ENCODE peak calls at places on chromosomes 13 and 19, in nine cellular contexts. U is stimulated activated naive B cell treated with anti-CD40 and anti-IgM and Interleukin-4, amounts not matched to agents 10 μg/mL and 1 μg/mL and 100 μg/mL, for 72 hours; F is D341Med; R is osteocyte; C is HFFc6; L is activated T-helper 1 cell treated with Interleukin-2 at 50 U/mL for 16 hours; Q is stimulated activated CD4-positive, alpha-beta T cell treated with anti-CD3 and anti-CD28 coated beads, Interleukin-4, amount 100 ng/mL, for 24 hours; X is activated CD4-positive, alpha-beta T cell treated with anti-CD3 and anti-CD28 coated beads for 36 hours; T is kidney epithelial cell. G is an unnamed sample.

GRCh38 chr13:40776681-40777165 is 5.7 kb upstream of the MRPS31 start:
- DNase-seq in U (peak), F (no peak), R (peak), C (peak), L (peak), Q (peak), X (peak), T (no peak), G (peak)

GRCh38 chr13:77136902-77137420 is 110.0 kb upstream of the FBXL3 start:
- DNase-seq in U (no peak), F (no peak), R (no peak), C (peak), L (no peak), Q (no peak), X (no peak), T (peak), G (no peak)

GRCh38 chr13:113864303-113864890 is 521 bp upstream of the GAS6 start:
- DNase-seq in U (no peak), F (peak), R (peak), C (peak), L (no peak), Q (no peak), X (no peak), T (no peak), G (no peak)

GRCh38 chr13:48210178-48210577 is 22.8 kb upstream of the ITM2B start:
- DNase-seq in U (no peak), F (no peak), R (no peak), C (peak), L (no peak), Q (no peak), X (no peak), T (peak), G (no peak)

GRCh38 chr13:23969672-23970071 is 72.4 kb upstream of the C1QTNF9B start:
- DNase-seq in U (no peak), F (no peak), R (no peak), C (no peak), L (no peak), Q (no peak), X (no peak), T (no peak), G (no peak)

GRCh38 chr19:48510421-48511268 is 990 bp downstream of the LMTK3 start:
- DNase-seq in U (no peak), F (peak), R (no peak), C (peak), L (peak), Q (peak), X (peak), T (no peak), G (peak)

GRCh38 chr19:55694241-55694655 is 19.2 kb downstream of the EPN1 start:
- DNase-seq in U (no peak), F (no peak), R (no peak), C (no peak), L (no peak), Q (no peak), X (no peak), T (no peak), G (no peak)

GRCh38 chr13:24180743-24181384 is 20.3 kb downstream of the SPATA13 start:
- DNase-seq in U (no peak), F (no peak), R (no peak), C (peak), L (no peak), Q (no peak), X (no peak), T (no peak), G (no peak)

GRCh38 chr19:35776102-35776788 is 881 bp downstream of the ARHGAP33 start:
- DNase-seq in U (no peak), F (no peak), R (no peak), C (no peak), L (no peak), Q (no peak), X (no peak), T (no peak), G (no peak)

GRCh38 chr13:32340917-32341316 is 25.6 kb downstream of the BRCA2 start:
- DNase-seq in U (no peak), F (no peak), R (no peak), C (no peak), L (no peak), Q (no peak), X (no peak), T (no peak), G (no peak)

GRCh38 chr13:97005631-97006262 is 11.5 kb upstream of the OXGR1 start:
- DNase-seq in U (no peak), F (no peak), R (no peak), C (peak), L (no peak), Q (no peak), X (no peak), T (no peak), G (no peak)

GRCh38 chr19:13210941-13211340 is 60.7 kb downstream of the IER2 start:
- DNase-seq in U (no peak), F (no peak), R (no peak), C (no peak), L (no peak), Q (no peak), X (no peak), T (no peak), G (no peak)

GRCh38 chr19:18100710-18101109 is 3.1 kb downstream of the MAST3 start:
- DNase-seq in U (no peak), F (no peak), R (no peak), C (no peak), L (no peak), Q (no peak), X (no peak), T (no peak), G (no peak)

GRCh38 chr13:43915451-43915850 is 35.7 kb downstream of the LACC1 start:
- DNase-seq in U (no peak), F (no peak), R (no peak), C (peak), L (no peak), Q (no peak), X (no peak), T (no peak), G (no peak)

GRCh38 chr13:26075498-26075897 is 23.7 kb upstream of the SHISA2 start:
- DNase-seq in U (no peak), F (no peak), R (no peak), C (no peak), L (no peak), Q (no peak), X (no peak), T (no peak), G (no peak)

GRCh38 chr13:79522583-79522982 is 41.6 kb downstream of the NDFIP2 start:
- DNase-seq in U (peak), F (no peak), R (no peak), C (peak), L (no peak), Q (no peak), X (peak), T (no peak), G (peak)

GRCh38 chr19:15118248-15118647 is 11.0 kb downstream of the SYDE1 start:
- DNase-seq in U (no peak), F (no peak), R (no peak), C (no peak), L (no peak), Q (no peak), X (no peak), T (no peak), G (no peak)

GRCh38 chr19:35513975-35514809 is 743 bp upstream of the DMKN start:
- DNase-seq in U (no peak), F (no peak), R (no peak), C (no peak), L (no peak), Q (no peak), X (no peak), T (no peak), G (no peak)

GRCh38 chr13:49220856-49221614 is 897 bp downstream of the MLNR start:
- DNase-seq in U (no peak), F (peak), R (no peak), C (no peak), L (no peak), Q (no peak), X (peak), T (no peak), G (peak)

GRCh38 chr13:107864543-107865460 is 350.5 kb downstream of the LIG4 start:
- DNase-seq in U (no peak), F (no peak), R (no peak), C (no peak), L (no peak), Q (no peak), X (peak), T (no peak), G (peak)

GRCh38 chr13:109785141-109785891 is 1.1 kb downstream of the IRS2 start:
- DNase-seq in U (peak), F (peak), R (no peak), C (no peak), L (no peak), Q (peak), X (peak), T (no peak), G (peak)

GRCh38 chr13:48159436-48160225 is 64.7 kb upstream of the MED4 start:
- DNase-seq in U (no peak), F (no peak), R (no peak), C (no peak), L (no peak), Q (peak), X (peak), T (peak), G (peak)

GRCh38 chr13:46109451-46109850 is 4.6 kb upstream of the CPB2 start:
- DNase-seq in U (no peak), F (no peak), R (no peak), C (no peak), L (no peak), Q (no peak), X (no peak), T (no peak), G (no peak)

GRCh38 chr13:40895207-40895606 is 105.8 kb downstream of the SLC25A15 start:
- DNase-seq in U (no peak), F (no peak), R (no peak), C (no peak), L (no peak), Q (no peak), X (no peak), T (no peak), G (no peak)

GRCh38 chr13:103839460-103839859 is 773.2 kb upstream of the SLC10A2 start:
- DNase-seq in U (no peak), F (no peak), R (no peak), C (no peak), L (no peak), Q (no peak), X (no peak), T (no peak), G (no peak)

GRCh38 chr19:30374791-30375650 is 2.8 kb downstream of the ZNF536 start:
- DNase-seq in U (no peak), F (peak), R (no peak), C (no peak), L (no peak), Q (no peak), X (no peak), T (no peak), G (no peak)

GRCh38 chr13:32045963-32046785 is 14.6 kb downstream of the FRY start:
- DNase-seq in U (no peak), F (no peak), R (no peak), C (no peak), L (no peak), Q (no peak), X (peak), T (peak), G (peak)

GRCh38 chr13:113456116-113456702 is 2.9 kb upstream of the ADPRHL1 start:
- DNase-seq in U (no peak), F (no peak), R (peak), C (no peak), L (no peak), Q (no peak), X (no peak), T (no peak), G (no peak)

GRCh38 chr13:73981595-73981994 is 152.6 kb downstream of the KLF12 start:
- DNase-seq in U (no peak), F (no peak), R (no peak), C (no peak), L (no peak), Q (no peak), X (no peak), T (no peak), G (no peak)

GRCh38 chr19:4556574-4557185 is 2.8 kb downstream of the SEMA6B start:
- DNase-seq in U (no peak), F (peak), R (no peak), C (no peak), L (no peak), Q (no peak), X (peak), T (no peak), G (peak)

GRCh38 chr19:3555653-3556422 is 1.5 kb downstream of the MFSD12 start:
- DNase-seq in U (no peak), F (no peak), R (no peak), C (no peak), L (no peak), Q (no peak), X (no peak), T (no peak), G (no peak)

GRCh38 chr13:111153977-111154332 is 38.8 kb downstream of the ARHGEF7 start:
- DNase-seq in U (no peak), F (no peak), R (no peak), C (no peak), L (peak), Q (peak), X (peak), T (no peak), G (no peak)

GRCh38 chr19:19630062-19630414 is 2.0 kb upstream of the LPAR2 start:
- DNase-seq in U (no peak), F (no peak), R (no peak), C (no peak), L (no peak), Q (no peak), X (no peak), T (no peak), G (no peak)

GRCh38 chr13:45167611-45168554 is 33.0 kb downstream of the KCTD4 start:
- DNase-seq in U (no peak), F (peak), R (no peak), C (no peak), L (no peak), Q (no peak), X (no peak), T (no peak), G (no peak)